ENCODE peak calls at places on chromosomes 4 and X, in seven cellular contexts. D is CD8-positive, alpha-beta T cell; N is lung; K is ascending aorta; Q is right atrium auricular region; W is WERI-Rb-1; E is ovary. S is an unnamed sample.
A peak's percentile ranks its signal among the peaks of the same experiment; 100 is the strongest.

GRCh38 chr4:149113804-149114430 is 671.7 kb upstream of the NR3C2 start:
- DNase-seq in N (no peak), D (no peak), E (no peak), K (no peak), W (no peak), Q (no peak), S (no peak)

GRCh38 chr4:156673483-156673882 is 298.1 kb downstream of the PDGFC start:
- DNase-seq in Q (no peak), N (no peak), K (no peak), E (no peak), D (no peak), W (no peak), S (no peak)

GRCh38 chrX:19514791-19515614 is at the start of gene MAP3K15:
- DNase-seq in E (peak; percentile 33), N (peak; percentile 32), W (peak; percentile 38), K (no peak), D (no peak), Q (no peak), S (no peak)

GRCh38 chrX:150436200-150436599 is 73.1 kb downstream of the MAMLD1 start:
- DNase-seq in D (no peak), E (no peak), N (no peak), K (no peak), Q (no peak), W (no peak), S (no peak)

GRCh38 chrX:42770566-42770965 is 7.4 kb downstream of the PPP1R2C start:
- DNase-seq in Q (no peak), E (no peak), D (no peak), W (no peak), K (no peak), N (no peak), S (no peak)

GRCh38 chrX:110851780-110852179 is 56.2 kb upstream of the CHRDL1 start:
- DNase-seq in E (no peak), Q (no peak), N (no peak), W (no peak), D (no peak), K (no peak), S (no peak)

GRCh38 chr4:85932371-85933305 is 427.2 kb downstream of the MAPK10 start:
- DNase-seq in Q (no peak), W (no peak), D (no peak), N (peak; percentile 35), K (no peak), E (no peak), S (no peak)

GRCh38 chr4:137267024-137267423 is 265.3 kb downstream of the PCDH18 start:
- DNase-seq in D (no peak), N (no peak), K (no peak), E (no peak), W (no peak), Q (no peak), S (no peak)

GRCh38 chr4:184287697-184288255 is 70.1 kb upstream of the ENPP6 start:
- DNase-seq in D (no peak), Q (peak; percentile 58), N (peak; percentile 81), K (no peak), E (no peak), W (peak; percentile 42), S (no peak)

GRCh38 chrX:46333550-46333949 is 211.7 kb downstream of the ZNF674 start:
- DNase-seq in N (no peak), W (no peak), K (no peak), D (no peak), E (no peak), Q (no peak), S (no peak)

GRCh38 chrX:9859711-9860555 is 73.7 kb downstream of the SHROOM2 start:
- DNase-seq in E (no peak), W (no peak), N (no peak), K (no peak), D (no peak), Q (no peak), S (no peak)

GRCh38 chrX:13078739-13079444 is 34.5 kb upstream of the FAM9C start:
- DNase-seq in D (no peak), E (peak; percentile 42), N (no peak), W (no peak), Q (peak; percentile 65), K (peak; percentile 20), S (peak; percentile 79)

GRCh38 chr4:74157116-74157742 is 689 bp upstream of the MTHFD2L start:
- DNase-seq in D (no peak), Q (no peak), E (no peak), K (no peak), N (no peak), W (no peak), S (no peak)

GRCh38 chrX:103889216-103889615 is 57.2 kb upstream of the RAB9B start:
- DNase-seq in Q (no peak), E (no peak), D (no peak), N (no peak), W (no peak), K (no peak), S (no peak)

GRCh38 chrX:43813319-43813718 is 68.9 kb downstream of the MAOB start:
- DNase-seq in E (no peak), W (no peak), D (no peak), K (no peak), N (no peak), Q (no peak), S (no peak)

GRCh38 chrX:63350551-63350950 is 581 bp downstream of the SPIN4 start:
- DNase-seq in N (no peak), K (no peak), W (peak; percentile 45), Q (no peak), E (peak; percentile 14), D (peak; percentile 27), S (no peak)

GRCh38 chr4:125520258-125520990 is 205.7 kb downstream of the FAT4 start:
- DNase-seq in N (no peak), E (no peak), Q (no peak), K (no peak), W (no peak), D (no peak), S (no peak)

GRCh38 chr4:186771624-186772023 is 48.0 kb upstream of the FAT1 start:
- DNase-seq in K (no peak), Q (no peak), E (no peak), W (no peak), D (no peak), N (no peak), S (no peak)

GRCh38 chr4:125346616-125347015 is 31.9 kb downstream of the FAT4 start:
- DNase-seq in K (no peak), Q (no peak), D (no peak), W (no peak), N (no peak), E (no peak), S (no peak)

GRCh38 chrX:37802028-37802427 is 22.2 kb downstream of the CYBB start:
- DNase-seq in D (no peak), Q (no peak), E (no peak), K (no peak), N (no peak), W (no peak), S (no peak)

GRCh38 chrX:44016906-44017305 is 43.7 kb upstream of the NDP start:
- DNase-seq in K (no peak), Q (no peak), W (no peak), D (no peak), E (no peak), N (no peak), S (no peak)

GRCh38 chr4:186936496-186937375 is 213.1 kb upstream of the FAT1 start:
- DNase-seq in W (no peak), Q (no peak), D (no peak), E (no peak), N (no peak), K (no peak), S (no peak)

GRCh38 chrX:34809096-34809495 is 133.5 kb upstream of the FAM47B start:
- DNase-seq in W (no peak), N (no peak), E (no peak), Q (no peak), K (no peak), D (no peak), S (no peak)

GRCh38 chr4:12399781-12400180 is 971.1 kb upstream of the HS3ST1 start:
- DNase-seq in K (no peak), E (no peak), N (no peak), D (no peak), W (no peak), Q (no peak), S (no peak)

GRCh38 chr4:25759101-25759500 is 103.5 kb downstream of the SLC34A2 start:
- DNase-seq in K (no peak), E (no peak), W (no peak), Q (no peak), N (no peak), D (no peak), S (no peak)

GRCh38 chr4:140427104-140427918 is at the start of gene CLGN:
- DNase-seq in D (peak; percentile 26), Q (no peak), N (peak; percentile 48), K (no peak), E (peak; percentile 38), W (peak; percentile 96), S (no peak)
- TF ChIP-seq CTCF in D (no peak), Q (peak; percentile 46), N (peak; percentile 5), K (no peak), E (no peak), W (peak; percentile 78), S (no peak)

GRCh38 chrX:15072880-15073279 is 197.0 kb downstream of the ASB9 start:
- DNase-seq in Q (no peak), W (no peak), D (no peak), N (no peak), E (no peak), K (no peak), S (no peak)
- H3K4me3 ChIP-seq in Q (no peak overlapping the region), W (no peak overlapping the region), D (no peak overlapping the region), N (no peak overlapping the region), E (no peak overlapping the region), K (no peak overlapping the region), S (no peak overlapping the region)

GRCh38 chr4:108531461-108531860 is 88.9 kb upstream of the RPL34 start:
- DNase-seq in E (no peak), D (no peak), Q (no peak), N (no peak), K (no peak), W (no peak), S (no peak)
- H3K27ac ChIP-seq in E (no peak overlapping the region), D (no peak overlapping the region), Q (no peak overlapping the region), N (no peak overlapping the region), K (no peak overlapping the region), W (no peak overlapping the region), S (no peak overlapping the region)

GRCh38 chrX:53246231-53246630 is 21.2 kb upstream of the KDM5C start:
- DNase-seq in E (no peak), Q (no peak), D (no peak), N (no peak), K (no peak), W (no peak), S (no peak)

GRCh38 chrX:53242310-53242709 is 17.3 kb upstream of the KDM5C start:
- DNase-seq in E (no peak), D (no peak), W (no peak), N (no peak), Q (no peak), K (no peak), S (no peak)

GRCh38 chrX:53247928-53248327 is 22.9 kb upstream of the KDM5C start:
- DNase-seq in E (no peak), Q (no peak), K (no peak), W (no peak), N (no peak), D (no peak), S (no peak)

GRCh38 chrX:53241558-53241957 is 16.6 kb upstream of the KDM5C start:
- DNase-seq in Q (no peak), N (no peak), W (no peak), K (no peak), E (no peak), D (no peak), S (no peak)

DNA sequence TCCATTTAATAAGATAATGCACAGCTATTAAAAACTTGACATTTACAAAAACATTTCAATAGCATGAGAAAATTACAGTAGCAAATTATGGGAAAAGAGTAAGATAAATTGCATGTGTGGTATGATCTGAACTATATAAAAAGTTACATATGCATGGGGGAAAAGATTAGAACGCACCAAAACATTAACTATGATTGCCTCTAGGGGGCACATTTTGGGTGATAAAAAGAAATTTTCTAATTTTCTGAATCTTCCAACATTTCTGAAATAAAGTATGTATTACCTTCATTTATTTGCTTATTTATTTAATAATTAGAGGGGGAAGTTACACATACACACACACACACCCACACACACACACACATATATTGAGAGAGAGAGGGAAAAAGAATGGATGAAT is 19.6 kb upstream of the KDM5C start:
- DNase-seq in E (no peak), Q (no peak), W (no peak), N (no peak), D (no peak), K (no peak), S (no peak)
- TF ChIP-seq CTCF in E (no peak), Q (no peak), W (no peak), N (no peak), D (peak; percentile 36), K (no peak), S (no peak)